ENCODE peak calls at places on chromosomes 13 and 19, in eight cellular contexts. F is left colon; D is NCI-H1105 treated with DMSO at 0.1 percent for 48 hours; O is thoracic aorta; N is activated CD4-positive, alpha-beta T cell treated with anti-CD3 and anti-CD28 coated beads for 4 hours; A is PC-3; G is glutamatergic neuron; I is stimulated activated CD4-positive, alpha-beta T cell treated with anti-CD3 and anti-CD28 coated beads, Interleukin-15, amount 100 ng/mL, for 1 hour. K is an unnamed sample.

GRCh38 chr13:73782781-73783180 is 351.4 kb downstream of the KLF12 start:
- DNase-seq in N (no peak), F (no peak), G (no peak), A (no peak), I (no peak), D (no peak), O (no peak), K (peak; percentile 84)

GRCh38 chr19:875265-875879 is 15.9 kb downstream of the CFD start:
- DNase-seq in N (no peak), G (no peak), I (no peak), A (no peak), F (no peak), D (no peak), O (no peak), K (no peak)

GRCh38 chr13:61084983-61085382 is 330.7 kb downstream of the PCDH20 start:
- DNase-seq in A (peak; percentile 71), N (no peak), I (no peak), G (no peak), D (no peak), F (no peak), O (no peak), K (no peak)

GRCh38 chr13:113532156-113532806 is 41.8 kb upstream of the DCUN1D2 start:
- DNase-seq in F (no peak), N (no peak), O (no peak), G (no peak), A (no peak), I (no peak), D (no peak), K (no peak)

GRCh38 chr13:28138756-28139470 is 568 bp downstream of the PAN3 start:
- DNase-seq in N (peak; percentile 91), F (peak; percentile 92), A (peak; percentile 74), O (peak; percentile 62), I (peak; percentile 67), D (peak; percentile 34), G (peak; percentile 82), K (peak; percentile 77)

GRCh38 chr13:93963266-93964131 is 516.0 kb downstream of the DCT start:
- DNase-seq in A (peak; percentile 73), N (no peak), I (no peak), D (peak; percentile 79), F (no peak), O (no peak), G (no peak), K (peak; percentile 96)

GRCh38 chr19:49678970-49679831 is 2.1 kb downstream of the PRMT1 start:
- DNase-seq in I (no peak), N (no peak), D (no peak), F (no peak), O (no peak), A (peak; percentile 32), G (no peak), K (peak; percentile 81)

GRCh38 chr19:19040417-19040816 is 7.0 kb downstream of the ARMC6 start:
- DNase-seq in A (peak; percentile 63), D (no peak), I (no peak), G (no peak), N (no peak), O (peak; percentile 27), F (no peak), K (no peak)

GRCh38 chr13:26964278-26965057 is 203.9 kb upstream of the GPR12 start:
- DNase-seq in A (no peak), O (no peak), N (no peak), I (no peak), D (no peak), F (no peak), G (no peak), K (peak; percentile 56)

GRCh38 chr13:95234242-95234641 is 67.0 kb downstream of the ABCC4 start:
- DNase-seq in A (no peak), I (no peak), G (no peak), N (no peak), O (no peak), D (no peak), F (no peak), K (no peak)

GRCh38 chr19:43820098-43820860 is 6.8 kb upstream of the ZNF283 start:
- DNase-seq in I (no peak), A (no peak), F (no peak), G (peak; percentile 26), O (no peak), D (no peak), N (peak; percentile 32), K (no peak)

GRCh38 chr13:43270043-43270830 is 246.9 kb downstream of the DNAJC15 start:
- DNase-seq in F (no peak), G (no peak), O (no peak), I (no peak), N (no peak), A (no peak), D (no peak), K (peak; percentile 28)

GRCh38 chr13:42574011-42574410 is at the start of gene TNFSF11:
- DNase-seq in O (no peak), A (no peak), F (no peak), I (no peak), G (peak; percentile 31), N (peak; percentile 15), D (no peak), K (peak; percentile 35)

GRCh38 chr19:47633516-47633915 is 24.6 kb downstream of the BICRA start:
- DNase-seq in N (no peak), A (peak; percentile 73), F (no peak), D (peak; percentile 84), I (no peak), O (no peak), G (no peak), K (peak; percentile 73)

GRCh38 chr19:44702551-44703176 is 3.7 kb downstream of the CEACAM16 start:
- DNase-seq in I (no peak), G (no peak), A (no peak), F (no peak), O (no peak), N (no peak), D (no peak), K (no peak)

GRCh38 chr13:113804017-113804702 is 45.1 kb downstream of the TMEM255B start:
- DNase-seq in F (peak; percentile 5), A (peak; percentile 4), N (no peak), O (no peak), D (no peak), I (no peak), G (no peak), K (no peak)

GRCh38 chr13:98599502-98600328 is 22.8 kb upstream of the STK24 start:
- DNase-seq in F (no peak), A (no peak), N (no peak), O (no peak), G (no peak), D (no peak), I (no peak), K (no peak)

GRCh38 chr13:42996584-42996983 is 4.5 kb upstream of the EPSTI1 start:
- DNase-seq in F (no peak), D (no peak), N (no peak), A (peak; percentile 87), I (no peak), G (no peak), O (no peak), K (no peak)

GRCh38 chr13:80359459-80360297 is 18.8 kb upstream of the SPRY2 start:
- DNase-seq in D (peak; percentile 21), A (no peak), F (no peak), N (no peak), I (no peak), G (no peak), O (no peak), K (peak; percentile 9)

GRCh38 chr19:29389495-29389894 is 136.3 kb upstream of the VSTM2B start:
- DNase-seq in O (no peak), F (no peak), N (no peak), A (no peak), G (no peak), D (no peak), I (no peak), K (no peak)

GRCh38 chr19:7870571-7871279 is 3.5 kb downstream of the PRR36 start:
- DNase-seq in N (peak; percentile 30), O (no peak), D (no peak), I (no peak), A (peak; percentile 97), F (peak; percentile 85), G (peak; percentile 68), K (peak; percentile 68)

GRCh38 chr13:41954226-41954625 is 6.7 kb downstream of the VWA8 start:
- DNase-seq in N (no peak), G (no peak), A (no peak), D (no peak), I (no peak), O (no peak), F (no peak), K (no peak)

GRCh38 chr13:111129465-111130110 is 14.5 kb downstream of the ARHGEF7 start:
- DNase-seq in O (no peak), I (no peak), F (no peak), G (no peak), A (no peak), D (no peak), N (no peak), K (no peak)

GRCh38 chr19:42412223-42412622 is 15.0 kb downstream of the LIPE start:
- DNase-seq in G (peak; percentile 61), O (no peak), I (no peak), D (no peak), N (no peak), F (peak; percentile 74), A (no peak), K (peak; percentile 60)

GRCh38 chr19:35288331-35288730 is 3.6 kb upstream of the MAG start:
- DNase-seq in I (no peak), D (no peak), F (no peak), A (no peak), G (no peak), N (no peak), O (no peak), K (peak; percentile 9)

GRCh38 chr19:14081797-14082674 is 3.5 kb downstream of the C19orf67 start:
- DNase-seq in F (peak; percentile 70), G (peak; percentile 51), D (no peak), N (peak; percentile 38), I (no peak), A (peak; percentile 17), O (no peak), K (peak; percentile 63)

GRCh38 chr13:95494082-95494681 is 58.3 kb upstream of the CLDN10 start:
- DNase-seq in I (no peak), N (peak; percentile 17), D (peak; percentile 46), A (peak; percentile 83), O (no peak), F (no peak), G (no peak), K (peak; percentile 62)

GRCh38 chr13:26619321-26619720 is 61.8 kb downstream of the WASF3 start:
- DNase-seq in O (no peak), I (no peak), N (no peak), G (no peak), D (no peak), F (no peak), A (peak; percentile 18), K (no peak)

GRCh38 chr19:38837304-38837626 is 5.7 kb upstream of the ECH1 start:
- DNase-seq in I (no peak), N (no peak), A (no peak), O (no peak), F (no peak), G (no peak), D (no peak), K (no peak)

GRCh38 chr19:18461471-18461870 is 23.5 kb upstream of the ISYNA1 start:
- DNase-seq in G (no peak), O (no peak), F (peak; percentile 27), I (no peak), N (no peak), A (no peak), D (no peak), K (no peak)

GRCh38 chr13:40376867-40377266 is 289.6 kb downstream of the FOXO1 start:
- DNase-seq in I (no peak), G (no peak), O (no peak), N (no peak), D (no peak), A (no peak), F (no peak), K (no peak)

GRCh38 chr19:991174-991931 is 7.2 kb downstream of the WDR18 start:
- DNase-seq in O (no peak), D (no peak), I (peak; percentile 17), G (peak; percentile 66), A (peak; percentile 6), F (peak; percentile 56), N (peak; percentile 39), K (no peak)

GRCh38 chr19:40605201-40605971 is 4.2 kb downstream of the LTBP4 start:
- DNase-seq in A (peak; percentile 83), I (peak; percentile 70), F (peak; percentile 97), D (peak; percentile 36), G (peak; percentile 60), O (no peak), N (peak; percentile 82), K (peak; percentile 93)